ENCODE peak calls at places on chromosome 14, in nine cellular contexts. One of them, this sample, is unnamed.

GRCh38 chr14:81400852-81401251 is 728 bp upstream of the STON2 start:
- DNase-seq in AG20443: peak
- DNase-seq in stomach: peak
- DNase-seq in naive thymus-derived CD4-positive, alpha-beta T cell: no peak
- DNase-seq in memory B cell: no peak
- DNase-seq in fibroblast of the aortic adventitia: peak
- DNase-seq in HuH-7.5: peak
- DNase-seq in RPMI7951: peak
- DNase-seq in T-cell: no peak
- DNase-seq in this sample: no peak

GRCh38 chr14:92341791-92342190 is 18.8 kb downstream of the SLC24A4 start:
- DNase-seq in AG20443: no peak
- DNase-seq in stomach: no peak
- DNase-seq in naive thymus-derived CD4-positive, alpha-beta T cell: no peak
- DNase-seq in memory B cell: no peak
- DNase-seq in fibroblast of the aortic adventitia: no peak
- DNase-seq in HuH-7.5: no peak
- DNase-seq in RPMI7951: no peak
- DNase-seq in T-cell: no peak
- DNase-seq in this sample: no peak

GRCh38 chr14:78048120-78048519 is 122.1 kb upstream of the NRXN3 start:
- DNase-seq in AG20443: no peak
- DNase-seq in stomach: no peak
- DNase-seq in naive thymus-derived CD4-positive, alpha-beta T cell: no peak
- DNase-seq in memory B cell: no peak
- DNase-seq in fibroblast of the aortic adventitia: no peak
- DNase-seq in HuH-7.5: no peak
- DNase-seq in RPMI7951: no peak
- DNase-seq in T-cell: no peak
- DNase-seq in this sample: no peak

GRCh38 chr14:103524002-103524785 is 1.6 kb upstream of the CKB start:
- DNase-seq in AG20443: no peak
- DNase-seq in stomach: no peak
- DNase-seq in naive thymus-derived CD4-positive, alpha-beta T cell: no peak
- DNase-seq in memory B cell: no peak
- DNase-seq in fibroblast of the aortic adventitia: no peak
- DNase-seq in HuH-7.5: no peak
- DNase-seq in RPMI7951: no peak
- DNase-seq in T-cell: no peak
- DNase-seq in this sample: no peak

GRCh38 chr14:68782091-68782981 is 10.5 kb downstream of the ZFP36L1 start:
- DNase-seq in AG20443: no peak
- DNase-seq in stomach: peak
- DNase-seq in naive thymus-derived CD4-positive, alpha-beta T cell: no peak
- DNase-seq in memory B cell: no peak
- DNase-seq in fibroblast of the aortic adventitia: no peak
- DNase-seq in HuH-7.5: no peak
- DNase-seq in RPMI7951: no peak
- DNase-seq in T-cell: peak
- DNase-seq in this sample: no peak

GRCh38 chr14:51462182-51462581 is 189.5 kb upstream of the FRMD6 start:
- DNase-seq in AG20443: no peak
- DNase-seq in stomach: no peak
- DNase-seq in naive thymus-derived CD4-positive, alpha-beta T cell: no peak
- DNase-seq in memory B cell: no peak
- DNase-seq in fibroblast of the aortic adventitia: no peak
- DNase-seq in HuH-7.5: no peak
- DNase-seq in RPMI7951: no peak
- DNase-seq in T-cell: no peak
- DNase-seq in this sample: no peak

GRCh38 chr14:68711551-68712437 is 81.1 kb downstream of the ZFP36L1 start:
- DNase-seq in AG20443: no peak
- DNase-seq in stomach: no peak
- DNase-seq in naive thymus-derived CD4-positive, alpha-beta T cell: no peak
- DNase-seq in memory B cell: no peak
- DNase-seq in fibroblast of the aortic adventitia: no peak
- DNase-seq in HuH-7.5: no peak
- DNase-seq in RPMI7951: no peak
- DNase-seq in T-cell: peak
- DNase-seq in this sample: no peak

GRCh38 chr14:97757491-97757890 is 960.3 kb downstream of the VRK1 start:
- DNase-seq in AG20443: no peak
- DNase-seq in stomach: no peak
- DNase-seq in naive thymus-derived CD4-positive, alpha-beta T cell: no peak
- DNase-seq in memory B cell: no peak
- DNase-seq in fibroblast of the aortic adventitia: no peak
- DNase-seq in HuH-7.5: no peak
- DNase-seq in RPMI7951: no peak
- DNase-seq in T-cell: no peak
- DNase-seq in this sample: no peak